ENCODE peak calls at places on chromosomes 6 and 20, in four cellular contexts. M, D, C and G are unnamed samples.

GRCh38 chr6:138818496-138819194 is 22.8 kb downstream of the ECT2L start:
- DNase-seq in M (no peak), D (no peak), C (no peak), G (no peak)

GRCh38 chr6:149884215-149884614 is 13.7 kb downstream of the RAET1E start:
- DNase-seq in M (no peak), D (no peak), C (peak; percentile 36), G (peak; percentile 61)

GRCh38 chr6:473759-474453 is 82.4 kb downstream of the IRF4 start:
- DNase-seq in D (no peak), C (no peak), M (no peak), G (no peak)

GRCh38 chr20:53364617-53365016 is 229.0 kb downstream of the ZNF217 start:
- DNase-seq in C (no peak), D (no peak), M (no peak), G (no peak)

GRCh38 chr6:169188051-169188863 is 65.4 kb downstream of the THBS2 start:
- DNase-seq in C (peak; percentile 74), D (no peak), M (no peak), G (no peak)

GRCh38 chr20:57594092-57594911 is 25.9 kb downstream of the ZBP1 start:
- DNase-seq in M (no peak), D (peak; percentile 34), C (no peak), G (peak; percentile 70)

GRCh38 chr6:25054469-25054868 is 118.7 kb upstream of the RIPOR2 start:
- DNase-seq in M (no peak), D (no peak), C (peak; percentile 86), G (no peak)

GRCh38 chr20:48406462-48407235 is 421.1 kb downstream of the PREX1 start:
- DNase-seq in D (no peak), M (no peak), C (no peak), G (no peak)

GRCh38 chr20:3380228-3381070 is 27.0 kb downstream of the DNAAF9 start:
- DNase-seq in D (no peak), C (no peak), M (no peak), G (peak; percentile 33)

GRCh38 chr6:125014157-125014957 is 52.1 kb downstream of the RNF217 start:
- DNase-seq in M (no peak), D (no peak), C (peak; percentile 80), G (no peak)

GRCh38 chr20:36548704-36549627 is 7.6 kb downstream of the MYL9 start:
- DNase-seq in C (no peak), D (no peak), M (no peak), G (no peak)

GRCh38 chr6:2956930-2957329 is 14.4 kb downstream of the SERPINB6 start:
- DNase-seq in C (no peak), M (no peak), D (no peak), G (peak; percentile 11)

GRCh38 chr6:14039038-14039437 is 78.5 kb upstream of the CD83 start:
- DNase-seq in C (no peak), D (no peak), M (no peak), G (no peak)

GRCh38 chr20:63857751-63858392 is 3.4 kb upstream of the ABHD16B start:
- DNase-seq in M (no peak), D (no peak), C (peak; percentile 87), G (peak; percentile 72)

GRCh38 chr20:58450259-58450658 is 61.2 kb downstream of the VAPB start:
- DNase-seq in M (no peak), D (no peak), C (no peak), G (no peak)

GRCh38 chr6:21278078-21278790 is 315.3 kb upstream of the SOX4 start:
- DNase-seq in C (no peak), M (no peak), D (no peak), G (no peak)

GRCh38 chr6:97790926-97791590 is 508.0 kb upstream of the MMS22L start:
- DNase-seq in M (no peak), C (no peak), D (no peak), G (no peak)

GRCh38 chr20:50682947-50683530 is 8.3 kb downstream of the RIPOR3 start:
- DNase-seq in C (no peak), D (no peak), M (no peak), G (no peak)

GRCh38 chr20:46757135-46757534 is 47.7 kb downstream of the SLC2A10 start:
- DNase-seq in C (no peak), D (no peak), M (no peak), G (no peak)

GRCh38 chr6:85660181-85660611 is 17.5 kb upstream of the SYNCRIP start:
- DNase-seq in C (peak; percentile 95), D (no peak), M (no peak), G (no peak)

GRCh38 chr6:39419607-39420006 is 97.1 kb upstream of the KCNK16 start:
- DNase-seq in D (no peak), C (no peak), M (no peak), G (peak; percentile 28)

GRCh38 chr20:20364747-20365558 is 3.0 kb upstream of the INSM1 start:
- DNase-seq in D (no peak), C (no peak), M (no peak), G (no peak)

GRCh38 chr6:169782966-169783760 is 31.7 kb downstream of the ERMARD start:
- DNase-seq in C (no peak), D (no peak), M (no peak), G (peak; percentile 12)

GRCh38 chr6:1738682-1739081 is 129.0 kb downstream of the FOXC1 start:
- DNase-seq in C (no peak), M (no peak), D (no peak), G (no peak)

GRCh38 chr6:155461636-155462035 is 6.0 kb upstream of the NOX3 start:
- DNase-seq in D (no peak), M (no peak), C (no peak), G (no peak)

GRCh38 chr6:11253594-11253993 is 21.1 kb upstream of the NEDD9 start:
- DNase-seq in M (no peak), D (no peak), C (no peak), G (no peak)

GRCh38 chr6:157647261-157647915 is 175.7 kb upstream of the SNX9 start:
- DNase-seq in C (no peak), M (no peak), D (no peak), G (no peak)

GRCh38 chr6:35295521-35296315 is 1.9 kb upstream of the DEF6 start:
- DNase-seq in D (no peak), M (no peak), C (no peak), G (no peak)

GRCh38 chr6:79070206-79070825 is 7.7 kb downstream of the PHIP start:
- DNase-seq in D (no peak), C (no peak), M (no peak), G (no peak)

GRCh38 chr6:37809144-37809543 is 10.4 kb upstream of the ZFAND3 start:
- DNase-seq in D (no peak), M (no peak), C (no peak), G (peak; percentile 44)

GRCh38 chr20:44370639-44371218 is 15.2 kb downstream of the HNF4A start:
- DNase-seq in D (no peak), M (no peak), C (no peak), G (no peak)

GRCh38 chr6:80440496-80441160 is 334.2 kb downstream of the BCKDHB start:
- DNase-seq in M (no peak), C (no peak), D (no peak), G (no peak)

GRCh38 chr6:145583753-145584152 is 151.6 kb downstream of the EPM2A start:
- DNase-seq in D (no peak), C (no peak), M (no peak), G (no peak)

GRCh38 chr20:51077601-51078000 is 54.7 kb upstream of the KCNG1 start:
- DNase-seq in D (no peak), C (no peak), M (no peak), G (no peak)